ENCODE peak calls at places on chromosomes 4 and X, in eight cellular contexts. G is PC-9; E is tibial artery; W is CD4-positive, alpha-beta T cell; Y is hepatocyte; F is aorta; K is CD8-positive, alpha-beta memory T cell; P is fibroblast of lung. H is an unnamed sample.

GRCh38 chrX:72003811-72004750 is 93.4 kb downstream of the NHSL2 start:
- DNase-seq in Y (peak; percentile 46), E (no peak), W (no peak), F (peak; percentile 67), K (no peak), G (no peak), P (peak; percentile 73), H (no peak)

GRCh38 chr4:154529737-154530136 is 20.5 kb downstream of the PLRG1 start:
- DNase-seq in Y (no peak), G (no peak), K (no peak), F (no peak), E (no peak), P (peak; percentile 45), W (no peak), H (no peak)

GRCh38 chr4:59855630-59856352 is 1344.3 kb upstream of the ADGRL3 start:
- DNase-seq in Y (no peak), K (no peak), G (no peak), F (no peak), P (no peak), W (no peak), E (no peak), H (no peak)

GRCh38 chr4:1404573-1405248 is 1.5 kb downstream of the NKX1-1 start:
- DNase-seq in F (no peak), P (no peak), K (no peak), Y (no peak), E (no peak), G (no peak), W (no peak), H (no peak)

GRCh38 chr4:168388890-168389289 is 70.3 kb upstream of the DDX60 start:
- DNase-seq in P (peak; percentile 66), Y (peak; percentile 30), E (no peak), K (no peak), W (no peak), G (no peak), F (no peak), H (no peak)

GRCh38 chr4:109027016-109027500 is 264.2 kb upstream of the ETNPPL start:
- DNase-seq in G (no peak), W (no peak), P (no peak), F (no peak), E (no peak), K (no peak), Y (no peak), H (no peak)

GRCh38 chrX:5397409-5397808 is 831.3 kb downstream of the NLGN4X start:
- DNase-seq in G (no peak), Y (no peak), W (no peak), F (no peak), P (no peak), K (no peak), E (no peak), H (no peak)

GRCh38 chr4:79298484-79298883 is 27.4 kb downstream of the NAA11 start:
- DNase-seq in P (no peak), Y (no peak), K (no peak), G (no peak), E (peak; percentile 53), F (no peak), W (no peak), H (no peak)

GRCh38 chr4:4502694-4503311 is 39.0 kb downstream of the STX18 start:
- DNase-seq in F (no peak), G (no peak), P (peak; percentile 77), W (peak; percentile 9), E (no peak), K (no peak), Y (no peak), H (no peak)

GRCh38 chr4:6231663-6232165 is 31.4 kb upstream of the JAKMIP1 start:
- DNase-seq in W (no peak), F (no peak), E (no peak), K (no peak), P (no peak), Y (no peak), G (no peak), H (no peak)

GRCh38 chrX:13755254-13755653 is 20.7 kb downstream of the OFD1 start:
- DNase-seq in K (no peak), E (no peak), F (no peak), Y (no peak), G (no peak), W (no peak), P (no peak), H (no peak)

GRCh38 chr4:10690185-10690907 is 5.8 kb upstream of the CLNK start:
- DNase-seq in E (no peak), P (no peak), Y (no peak), G (no peak), K (no peak), F (no peak), W (no peak), H (no peak)

GRCh38 chrX:130682990-130683389 is 220.0 kb downstream of the ENOX2 start:
- DNase-seq in F (no peak), K (no peak), E (no peak), Y (no peak), W (no peak), G (no peak), P (peak; percentile 59), H (no peak)

GRCh38 chrX:13837290-13837745 is 20.4 kb upstream of the GPM6B start:
- DNase-seq in F (no peak), P (peak; percentile 9), W (no peak), K (no peak), E (no peak), G (no peak), Y (no peak), H (peak; percentile 56)

GRCh38 chr4:184250795-184251679 is 33.4 kb upstream of the ENPP6 start:
- DNase-seq in F (no peak), Y (peak; percentile 76), E (no peak), G (peak; percentile 40), P (peak; percentile 43), K (no peak), W (no peak), H (no peak)

GRCh38 chrX:57929373-57929772 is 19.1 kb upstream of the ZXDA start:
- DNase-seq in W (no peak), Y (no peak), G (no peak), F (no peak), K (no peak), P (peak; percentile 6), E (no peak), H (peak; percentile 2)

GRCh38 chr4:4694296-4694772 is 152.5 kb upstream of the STX18 start:
- DNase-seq in Y (peak; percentile 70), P (peak; percentile 31), W (no peak), E (no peak), F (no peak), G (no peak), K (no peak), H (peak; percentile 31)

GRCh38 chr4:57156242-57156990 is 46.2 kb upstream of the IGFBP7 start:
- DNase-seq in K (no peak), E (no peak), P (no peak), F (no peak), G (no peak), Y (no peak), W (no peak), H (no peak)

GRCh38 chr4:180028682-180029081 is 2214.5 kb upstream of the TENM3 start:
- DNase-seq in Y (peak; percentile 77), K (no peak), W (no peak), G (no peak), E (no peak), P (peak; percentile 41), F (no peak), H (no peak)

GRCh38 chr4:188986271-188986689 is 847.0 kb downstream of the TRIML1 start:
- DNase-seq in P (peak; percentile 56), E (no peak), K (no peak), G (no peak), W (no peak), Y (no peak), F (no peak), H (no peak)

GRCh38 chr4:152747444-152747843 is 32.1 kb downstream of the TIGD4 start:
- DNase-seq in W (no peak), E (no peak), F (no peak), Y (no peak), G (no peak), K (no peak), P (no peak), H (no peak)

GRCh38 chrX:125289209-125289608 is 30.5 kb upstream of the TEX13C start:
- DNase-seq in F (no peak), W (no peak), Y (peak; percentile 18), E (no peak), P (no peak), K (no peak), G (no peak), H (no peak)

GRCh38 chr4:105710678-105711077 is 2.1 kb downstream of the GSTCD start:
- DNase-seq in E (no peak), G (no peak), Y (no peak), P (peak; percentile 2), W (no peak), F (no peak), K (no peak), H (no peak)

GRCh38 chr4:169485791-169486742 is 126.3 kb downstream of the NEK1 start:
- DNase-seq in W (no peak), F (no peak), G (peak; percentile 43), Y (peak; percentile 48), P (peak; percentile 55), E (no peak), K (no peak), H (no peak)

GRCh38 chr4:40225497-40225896 is 28.7 kb downstream of the RHOH start:
- DNase-seq in G (no peak), F (no peak), P (no peak), K (no peak), W (no peak), E (no peak), Y (no peak), H (no peak)
- H3K27ac ChIP-seq in G (no peak overlapping the region), F (no peak overlapping the region), P (no peak overlapping the region), K (peak overlapping the region; percentile 15), W (peak overlapping the region; percentile 74), E (no peak overlapping the region), Y (no peak overlapping the region), H (no peak overlapping the region)

DNA sequence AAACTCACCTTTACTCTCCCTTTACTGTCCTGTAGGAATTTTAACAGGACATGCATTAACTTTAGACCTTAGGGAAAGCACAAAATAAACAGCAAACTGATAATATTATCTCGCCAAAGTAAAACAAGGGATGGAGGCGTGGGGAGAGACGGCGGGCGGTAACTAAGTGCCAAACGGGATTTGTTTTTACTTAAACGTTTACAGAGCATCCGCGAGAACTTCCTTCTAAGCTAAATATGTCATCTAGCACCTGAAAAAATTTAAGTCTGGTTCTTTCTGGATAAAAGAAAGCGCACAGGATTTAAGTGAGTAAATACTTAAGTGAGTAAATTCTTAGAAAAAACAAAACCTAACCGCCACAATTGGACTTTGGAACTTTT is 108.5 kb downstream of the SPRY1 start:
- DNase-seq in G (peak; percentile 46), W (no peak), E (no peak), K (no peak), F (no peak), P (peak; percentile 42), Y (peak; percentile 46), H (no peak)
- H3K27ac ChIP-seq in G (no peak overlapping the region), W (no peak overlapping the region), E (peak overlapping the region; percentile 41), K (no peak overlapping the region), F (no peak overlapping the region), P (peak overlapping the region; percentile 53), Y (peak overlapping the region; percentile 91), H (no peak overlapping the region)

GRCh38 chr4:23660865-23661264 is 229.0 kb downstream of the PPARGC1A start:
- DNase-seq in P (no peak), F (no peak), E (no peak), G (no peak), Y (no peak), K (no peak), W (no peak), H (no peak)
- H3K27ac ChIP-seq in P (no peak overlapping the region), F (no peak overlapping the region), E (no peak overlapping the region), G (no peak overlapping the region), Y (no peak overlapping the region), K (no peak overlapping the region), W (no peak overlapping the region), H (no peak overlapping the region)

GRCh38 chr4:159649237-159649636 is 546.4 kb downstream of the RAPGEF2 start:
- DNase-seq in P (no peak), K (no peak), F (no peak), W (no peak), E (no peak), G (no peak), Y (no peak), H (no peak)
- H3K27ac ChIP-seq in P (no peak overlapping the region), K (no peak overlapping the region), F (no peak overlapping the region), W (no peak overlapping the region), E (no peak overlapping the region), G (no peak overlapping the region), Y (no peak overlapping the region), H (no peak overlapping the region)

H was measured in substantia nigra.